ENCODE peak calls at places on chromosomes 4 and X, in nine cellular contexts. One of them, this sample, is unnamed.

GRCh38 chr4:88110826-88111225 is 47.6 kb downstream of the ABCG2 start:
- DNase-seq in DMS 273 treated with DMSO at 0.1 percent for 48 hours: no peak
- DNase-seq in foreskin melanocyte: no peak
- DNase-seq in stimulated activated CD4-positive, alpha-beta T cell treated with anti-CD3 and anti-CD28 coated beads, Interleukin-1b, Interleukin-23, amount 100 ng/mL, for 48 hours: no peak
- DNase-seq in SW480: no peak
- DNase-seq in GM23338: peak; percentile 46
- DNase-seq in AG08395: no peak
- DNase-seq in stomach: no peak
- DNase-seq in activated T-helper 1 cell treated with anti-CD3 and anti-CD28 coated beads, Interleukin-2, amount 50 U/mL, for 16 hours: no peak
- DNase-seq in this sample: no peak

GRCh38 chr4:154602404-154603020 is 9.9 kb downstream of the FGG start:
- DNase-seq in DMS 273 treated with DMSO at 0.1 percent for 48 hours: no peak
- DNase-seq in activated T-helper 1 cell treated with anti-CD3 and anti-CD28 coated beads, Interleukin-2, amount 50 U/mL, for 16 hours: no peak
- DNase-seq in stimulated activated CD4-positive, alpha-beta T cell treated with anti-CD3 and anti-CD28 coated beads, Interleukin-1b, Interleukin-23, amount 100 ng/mL, for 48 hours: no peak
- DNase-seq in GM23338: no peak
- DNase-seq in AG08395: no peak
- DNase-seq in SW480: peak; percentile 36
- DNase-seq in stomach: no peak
- DNase-seq in foreskin melanocyte: no peak
- DNase-seq in this sample: no peak

GRCh38 chr4:622996-623913 is 2.1 kb upstream of the PDE6B start:
- DNase-seq in foreskin melanocyte: no peak
- DNase-seq in stomach: no peak
- DNase-seq in DMS 273 treated with DMSO at 0.1 percent for 48 hours: no peak
- DNase-seq in SW480: no peak
- DNase-seq in GM23338: no peak
- DNase-seq in stimulated activated CD4-positive, alpha-beta T cell treated with anti-CD3 and anti-CD28 coated beads, Interleukin-1b, Interleukin-23, amount 100 ng/mL, for 48 hours: no peak
- DNase-seq in AG08395: no peak
- DNase-seq in activated T-helper 1 cell treated with anti-CD3 and anti-CD28 coated beads, Interleukin-2, amount 50 U/mL, for 16 hours: no peak
- DNase-seq in this sample: no peak

GRCh38 chr4:183349673-183350072 is 27.4 kb upstream of the CLDN24 start:
- DNase-seq in stimulated activated CD4-positive, alpha-beta T cell treated with anti-CD3 and anti-CD28 coated beads, Interleukin-1b, Interleukin-23, amount 100 ng/mL, for 48 hours: peak; percentile 4
- DNase-seq in stomach: no peak
- DNase-seq in foreskin melanocyte: no peak
- DNase-seq in AG08395: peak; percentile 84
- DNase-seq in GM23338: no peak
- DNase-seq in activated T-helper 1 cell treated with anti-CD3 and anti-CD28 coated beads, Interleukin-2, amount 50 U/mL, for 16 hours: no peak
- DNase-seq in SW480: no peak
- DNase-seq in DMS 273 treated with DMSO at 0.1 percent for 48 hours: no peak
- DNase-seq in this sample: no peak

GRCh38 chr4:115274545-115274944 is 161.1 kb upstream of the NDST4 start:
- DNase-seq in AG08395: no peak
- DNase-seq in stomach: no peak
- DNase-seq in GM23338: no peak
- DNase-seq in activated T-helper 1 cell treated with anti-CD3 and anti-CD28 coated beads, Interleukin-2, amount 50 U/mL, for 16 hours: no peak
- DNase-seq in foreskin melanocyte: no peak
- DNase-seq in DMS 273 treated with DMSO at 0.1 percent for 48 hours: no peak
- DNase-seq in SW480: no peak
- DNase-seq in stimulated activated CD4-positive, alpha-beta T cell treated with anti-CD3 and anti-CD28 coated beads, Interleukin-1b, Interleukin-23, amount 100 ng/mL, for 48 hours: no peak
- DNase-seq in this sample: no peak

GRCh38 chr4:79823148-79823763 is 249.8 kb downstream of the ANTXR2 start:
- DNase-seq in foreskin melanocyte: no peak
- DNase-seq in activated T-helper 1 cell treated with anti-CD3 and anti-CD28 coated beads, Interleukin-2, amount 50 U/mL, for 16 hours: no peak
- DNase-seq in DMS 273 treated with DMSO at 0.1 percent for 48 hours: no peak
- DNase-seq in stomach: no peak
- DNase-seq in stimulated activated CD4-positive, alpha-beta T cell treated with anti-CD3 and anti-CD28 coated beads, Interleukin-1b, Interleukin-23, amount 100 ng/mL, for 48 hours: no peak
- DNase-seq in GM23338: no peak
- DNase-seq in SW480: no peak
- DNase-seq in AG08395: peak; percentile 11
- DNase-seq in this sample: no peak

GRCh38 chr4:26420903-26421302 is 69.4 kb downstream of the CCKAR start:
- DNase-seq in DMS 273 treated with DMSO at 0.1 percent for 48 hours: no peak
- DNase-seq in foreskin melanocyte: no peak
- DNase-seq in SW480: no peak
- DNase-seq in activated T-helper 1 cell treated with anti-CD3 and anti-CD28 coated beads, Interleukin-2, amount 50 U/mL, for 16 hours: no peak
- DNase-seq in AG08395: peak; percentile 27
- DNase-seq in GM23338: no peak
- DNase-seq in stomach: no peak
- DNase-seq in stimulated activated CD4-positive, alpha-beta T cell treated with anti-CD3 and anti-CD28 coated beads, Interleukin-1b, Interleukin-23, amount 100 ng/mL, for 48 hours: no peak
- DNase-seq in this sample: no peak

GRCh38 chrX:111095974-111096870 is at the start of gene PAK3:
- DNase-seq in SW480: no peak
- DNase-seq in stomach: peak; percentile 35
- DNase-seq in GM23338: peak; percentile 72
- DNase-seq in AG08395: no peak
- DNase-seq in stimulated activated CD4-positive, alpha-beta T cell treated with anti-CD3 and anti-CD28 coated beads, Interleukin-1b, Interleukin-23, amount 100 ng/mL, for 48 hours: no peak
- DNase-seq in foreskin melanocyte: no peak
- DNase-seq in DMS 273 treated with DMSO at 0.1 percent for 48 hours: peak; percentile 67
- DNase-seq in activated T-helper 1 cell treated with anti-CD3 and anti-CD28 coated beads, Interleukin-2, amount 50 U/mL, for 16 hours: peak; percentile 17
- DNase-seq in this sample: no peak

GRCh38 chr4:65007841-65008439 is 598.7 kb upstream of the TECRL start:
- DNase-seq in activated T-helper 1 cell treated with anti-CD3 and anti-CD28 coated beads, Interleukin-2, amount 50 U/mL, for 16 hours: no peak
- DNase-seq in AG08395: peak; percentile 5
- DNase-seq in stomach: no peak
- DNase-seq in GM23338: peak; percentile 87
- DNase-seq in SW480: peak; percentile 21
- DNase-seq in stimulated activated CD4-positive, alpha-beta T cell treated with anti-CD3 and anti-CD28 coated beads, Interleukin-1b, Interleukin-23, amount 100 ng/mL, for 48 hours: no peak
- DNase-seq in DMS 273 treated with DMSO at 0.1 percent for 48 hours: no peak
- DNase-seq in foreskin melanocyte: peak; percentile 17
- DNase-seq in this sample: no peak

GRCh38 chrX:79728421-79728820 is 286.1 kb upstream of the TBX22 start:
- DNase-seq in DMS 273 treated with DMSO at 0.1 percent for 48 hours: no peak
- DNase-seq in foreskin melanocyte: no peak
- DNase-seq in GM23338: peak; percentile 4
- DNase-seq in SW480: no peak
- DNase-seq in AG08395: no peak
- DNase-seq in stimulated activated CD4-positive, alpha-beta T cell treated with anti-CD3 and anti-CD28 coated beads, Interleukin-1b, Interleukin-23, amount 100 ng/mL, for 48 hours: no peak
- DNase-seq in activated T-helper 1 cell treated with anti-CD3 and anti-CD28 coated beads, Interleukin-2, amount 50 U/mL, for 16 hours: no peak
- DNase-seq in stomach: no peak
- DNase-seq in this sample: no peak

GRCh38 chr4:81003549-81004240 is 26.8 kb upstream of the BMP3 start:
- DNase-seq in GM23338: no peak
- DNase-seq in AG08395: no peak
- DNase-seq in foreskin melanocyte: no peak
- DNase-seq in activated T-helper 1 cell treated with anti-CD3 and anti-CD28 coated beads, Interleukin-2, amount 50 U/mL, for 16 hours: no peak
- DNase-seq in stomach: no peak
- DNase-seq in SW480: no peak
- DNase-seq in stimulated activated CD4-positive, alpha-beta T cell treated with anti-CD3 and anti-CD28 coated beads, Interleukin-1b, Interleukin-23, amount 100 ng/mL, for 48 hours: no peak
- DNase-seq in DMS 273 treated with DMSO at 0.1 percent for 48 hours: no peak
- DNase-seq in this sample: no peak